ENCODE peak calls at places on chromosomes 7 and 10, in four cellular contexts. F is central memory CD4-positive, alpha-beta T cell; E is neural progenitor cell; R is AG09319. M is an unnamed sample.
A peak's percentile ranks its signal among the peaks of the same experiment; 100 is the strongest.

GRCh38 chr7:106982415-106982814 is 62.1 kb upstream of the PRKAR2B start:
- DNase-seq in F (no peak), R (no peak), E (no peak), M (no peak)

GRCh38 chr10:25758041-25758457 is 176.0 kb upstream of the MYO3A start:
- DNase-seq in E (peak; percentile 59), F (no peak), R (no peak), M (no peak)

GRCh38 chr7:107937514-107937913 is 46.5 kb downstream of the DLD start:
- DNase-seq in R (no peak), E (no peak), F (no peak), M (no peak)

GRCh38 chr7:5636446-5636835 is 145.0 kb downstream of the RNF216 start:
- DNase-seq in F (no peak), E (peak; percentile 80), R (no peak), M (no peak)

GRCh38 chr7:103735377-103735776 is 254.1 kb downstream of the RELN start:
- DNase-seq in E (no peak), F (no peak), R (no peak), M (no peak)

GRCh38 chr10:133379801-133380666 is 972 bp downstream of the PAOX start:
- DNase-seq in F (no peak), E (no peak), R (no peak), M (no peak)

GRCh38 chr10:69333205-69333604 is 54.9 kb downstream of the HK1 start:
- DNase-seq in E (peak; percentile 72), R (no peak), F (no peak), M (no peak)

GRCh38 chr7:128078309-128078708 is 47.1 kb upstream of the LRRC4 start:
- DNase-seq in F (no peak), E (no peak), R (no peak), M (no peak)

GRCh38 chr7:7474436-7474835 is 61.2 kb downstream of the COL28A1 start:
- DNase-seq in R (no peak), E (no peak), F (no peak), M (no peak)

GRCh38 chr7:29457565-29457971 is 106.1 kb upstream of the PRR15 start:
- DNase-seq in R (peak; percentile 37), F (no peak), E (peak; percentile 18), M (no peak)

GRCh38 chr7:5677538-5678294 is 103.7 kb downstream of the RNF216 start:
- DNase-seq in R (no peak), E (peak; percentile 83), F (peak; percentile 35), M (no peak)

GRCh38 chr10:46052791-46053375 is 6.8 kb upstream of the MSMB start:
- DNase-seq in R (no peak), E (peak; percentile 9), F (no peak), M (no peak)

GRCh38 chr7:146004805-146005204 is 111.8 kb upstream of the CNTNAP2 start:
- DNase-seq in F (no peak), E (no peak), R (no peak), M (no peak)

GRCh38 chr7:151608031-151608551 is 88.4 kb upstream of the RHEB start:
- DNase-seq in R (no peak), F (no peak), E (no peak), M (no peak)

GRCh38 chr10:44934416-44935200 is 23.5 kb downstream of the TMEM72 start:
- DNase-seq in R (no peak), E (no peak), F (no peak), M (no peak)

GRCh38 chr7:70647801-70648491 is 484.0 kb upstream of the GALNT17 start:
- DNase-seq in E (no peak), R (no peak), F (peak; percentile 89), M (peak; percentile 56)

GRCh38 chr10:3889961-3890522 is 105.0 kb upstream of the KLF6 start:
- DNase-seq in F (no peak), R (no peak), E (no peak), M (no peak)

M was measured in CD4-positive, CD25-positive, alpha-beta regulatory T cell.